ENCODE peak calls at places on chromosomes 12 and 14, in six cellular contexts. Q is BE2C, A is ureter, N is dermis microvascular lymphatic vessel endothelial cell, B is cardiac fibroblast, G is KG1. R is an unnamed sample.

GRCh38 chr12:31518680-31519227 is 72.2 kb downstream of the DENND5B start:
- DNase-seq in Q (no peak), B (peak), N (peak), A (no peak), G (no peak), R (no peak)

GRCh38 chr14:71212683-71213107 is 305.4 kb downstream of the PCNX1 start:
- DNase-seq in A (no peak), G (no peak), B (peak), Q (no peak), N (no peak), R (no peak)

GRCh38 chr12:62260733-62261683 is 804 bp downstream of the USP15 start:
- DNase-seq in N (no peak), G (peak), Q (peak), A (no peak), B (peak), R (peak)

GRCh38 chr12:54404061-54405004 is 14.7 kb downstream of the ITGA5 start:
- DNase-seq in Q (peak), G (no peak), B (peak), A (no peak), N (no peak), R (peak)

GRCh38 chr14:72699852-72700257 is 194.0 kb downstream of the DPF3 start:
- DNase-seq in N (no peak), B (peak), A (no peak), Q (no peak), G (no peak), R (no peak)

GRCh38 chr12:94263011-94263786 is 114.8 kb downstream of the PLXNC1 start:
- DNase-seq in Q (peak), N (no peak), B (no peak), G (peak), A (no peak), R (no peak)

GRCh38 chr12:45458238-45458637 is 242.3 kb downstream of the ANO6 start:
- DNase-seq in Q (no peak), N (no peak), B (peak), A (no peak), G (no peak), R (no peak)

GRCh38 chr12:120139958-120140357 is 23.4 kb upstream of the RAB35 start:
- DNase-seq in Q (no peak), N (no peak), B (no peak), G (no peak), A (no peak), R (no peak)

GRCh38 chr12:113056631-113057488 is at the start of gene DTX1:
- DNase-seq in N (no peak), Q (no peak), B (peak), A (no peak), G (no peak), R (no peak)

GRCh38 chr14:87205811-87206210 is 787.2 kb downstream of the GALC start:
- DNase-seq in G (no peak), A (no peak), Q (no peak), N (no peak), B (no peak), R (no peak)